ENCODE peak calls at places on chromosome 14, in five cellular contexts. W is MM.1S; F is tibial artery; X is CD8-positive, alpha-beta T cell; K is A549. Q is an unnamed sample.
A peak's percentile ranks its signal among the peaks of the same experiment; 100 is the strongest.

GRCh38 chr14:55221186-55221585 is 29.8 kb upstream of the DLGAP5 start:
- DNase-seq in F (no peak), K (no peak), W (no peak), X (no peak), Q (peak; percentile 79)

GRCh38 chr14:66635435-66635834 is 127.5 kb downstream of the GPHN start:
- DNase-seq in K (no peak), X (no peak), W (no peak), F (no peak), Q (no peak)

GRCh38 chr14:97458302-97459137 is 661.3 kb downstream of the VRK1 start:
- DNase-seq in X (peak; percentile 70), F (peak; percentile 25), W (no peak), K (no peak), Q (no peak)

GRCh38 chr14:85293820-85294219 is 236.1 kb upstream of the FLRT2 start:
- DNase-seq in F (no peak), X (no peak), W (no peak), K (no peak), Q (no peak)

GRCh38 chr14:69049675-69050074 is 70.6 kb upstream of the ACTN1 start:
- DNase-seq in X (no peak), K (no peak), F (peak; percentile 70), W (no peak), Q (peak; percentile 95)

GRCh38 chr14:102645746-102646440 is 53.4 kb downstream of the RCOR1 start:
- DNase-seq in X (no peak), K (no peak), W (no peak), F (no peak), Q (peak; percentile 24)

GRCh38 chr14:74933925-74934435 is 10.9 kb upstream of the RPS6KL1 start:
- DNase-seq in F (no peak), X (no peak), W (no peak), K (no peak), Q (no peak)

GRCh38 chr14:79825046-79825521 is 386.2 kb downstream of the DIO2 start:
- DNase-seq in X (no peak), K (no peak), W (no peak), F (peak; percentile 24), Q (peak; percentile 74)

GRCh38 chr14:92850492-92850891 is 56.4 kb downstream of the GOLGA5 start:
- DNase-seq in K (no peak), F (no peak), W (peak; percentile 41), X (no peak), Q (no peak)

GRCh38 chr14:22587247-22587646 is 1.8 kb downstream of the DAD1 start:
- DNase-seq in K (no peak), F (no peak), W (no peak), X (no peak), Q (no peak)

GRCh38 chr14:97477353-97477752 is 680.2 kb downstream of the VRK1 start:
- DNase-seq in F (no peak), W (no peak), K (no peak), X (no peak), Q (no peak)

GRCh38 chr14:84864582-84865271 is 665.2 kb upstream of the FLRT2 start:
- DNase-seq in F (no peak), W (no peak), X (no peak), K (no peak), Q (no peak)

GRCh38 chr14:103391048-103391447 is 5.8 kb downstream of the MARK3 start:
- DNase-seq in K (peak; percentile 41), X (peak; percentile 36), F (no peak), W (peak; percentile 25), Q (peak; percentile 92)

DNA sequence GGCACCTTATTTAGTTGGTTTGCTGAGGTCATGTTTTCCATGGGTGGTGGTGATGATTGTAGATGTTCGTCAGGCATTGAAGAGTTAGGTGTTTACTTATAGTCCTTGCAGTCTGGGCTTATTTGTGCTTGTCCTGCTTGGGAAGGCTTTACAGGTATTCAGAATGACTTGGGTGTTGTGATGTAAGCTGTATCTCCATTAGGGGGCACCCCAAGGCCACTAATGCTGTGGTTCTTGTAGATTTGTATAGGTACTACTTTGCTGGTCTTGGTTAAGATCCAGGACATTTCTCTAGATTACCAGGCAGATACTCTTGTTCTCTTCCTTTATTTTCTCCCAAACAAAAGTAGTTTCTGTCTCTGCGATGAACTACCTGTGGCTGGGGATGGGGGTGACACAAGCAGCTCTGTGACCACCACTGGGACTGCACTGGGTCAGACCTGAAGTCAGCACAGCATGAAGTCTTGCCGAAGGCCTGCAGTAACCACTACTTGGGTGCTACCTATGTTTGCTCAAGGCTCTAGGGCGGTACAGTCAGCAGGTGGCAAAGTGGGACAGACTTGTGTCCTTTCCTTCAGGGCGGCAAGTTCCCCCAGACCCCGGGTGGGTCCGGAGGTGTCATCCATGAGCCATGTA is 35.8 kb upstream of the FBXO33 start:
- DNase-seq in X (no peak), F (no peak), K (no peak), W (peak; percentile 28), Q (peak; percentile 39)
- TF ChIP-seq CTCF in X (no peak), F (no peak), K (peak; percentile 34), W (peak; percentile 47), Q (peak; percentile 50)

DNA sequence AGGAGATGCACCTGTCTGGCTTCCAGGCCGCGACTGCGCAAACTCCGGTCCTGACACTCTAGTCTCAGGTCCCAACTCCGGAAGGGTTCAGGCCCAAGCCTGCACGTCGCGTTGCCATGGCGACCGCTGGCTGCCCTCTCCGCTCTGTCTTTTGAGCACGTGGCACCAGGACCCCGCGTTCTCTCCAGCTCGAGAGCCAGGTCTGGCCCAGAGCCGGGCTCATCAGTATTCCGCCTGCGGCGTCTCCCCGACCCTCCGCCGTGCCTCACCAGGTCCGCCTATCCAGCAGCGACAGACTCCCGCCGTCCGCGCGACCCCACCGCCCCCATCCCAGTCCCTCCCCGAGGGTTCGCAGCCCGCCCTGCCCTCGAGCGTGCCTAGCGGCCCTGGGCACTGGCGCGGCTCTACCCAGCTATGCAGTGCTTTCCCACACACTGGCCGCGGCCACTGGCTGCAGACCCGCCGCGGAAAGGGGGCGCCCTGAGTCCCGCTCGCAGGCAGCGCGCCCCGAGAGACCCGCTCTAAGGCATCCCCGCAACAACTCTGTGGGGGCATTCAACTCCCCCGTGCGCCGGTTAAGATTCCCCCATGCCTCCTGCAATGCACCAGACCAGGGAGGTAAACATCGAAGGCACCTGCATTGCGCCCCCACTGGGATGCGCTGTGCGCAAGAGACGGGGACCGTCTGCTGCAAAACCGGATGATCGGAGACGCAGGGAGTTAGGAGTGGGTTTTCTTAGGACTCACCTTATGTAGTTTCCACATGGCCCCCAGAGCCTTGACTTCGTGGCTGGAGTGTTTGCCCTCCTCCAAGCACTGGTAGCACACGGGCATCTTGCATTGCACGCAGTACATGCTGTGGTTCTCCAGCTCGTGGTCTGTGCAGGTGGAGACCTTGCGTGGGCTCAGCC is 1.3 kb downstream of the TRIM9 start:
- DNase-seq in X (no peak), F (no peak), K (peak; percentile 76), W (no peak), Q (peak; percentile 5)
- H3K4me3 ChIP-seq in X (peak overlapping the region; percentile 72), F (peak overlapping the region; percentile 65), K (peak overlapping the region; percentile 76), W (peak overlapping the region; percentile 72), Q (no peak overlapping the region)

GRCh38 chr14:57389646-57390036 is 745 bp upstream of the NAA30 start:
- DNase-seq in F (no peak), W (no peak), K (no peak), X (no peak), Q (no peak)

GRCh38 chr14:57388072-57388471 is 2.3 kb upstream of the NAA30 start:
- DNase-seq in F (no peak), K (no peak), W (no peak), X (no peak), Q (peak; percentile 29)

GRCh38 chr14:57391609-57392195 is 1.3 kb downstream of the NAA30 start:
- DNase-seq in F (no peak), W (no peak), K (no peak), X (no peak), Q (no peak)

GRCh38 chr14:57390806-57391562 is 598 bp downstream of the NAA30 start:
- DNase-seq in K (peak; percentile 14), X (peak; percentile 9), W (peak; percentile 11), F (peak; percentile 36), Q (peak; percentile 34)

GRCh38 chr14:57390037-57390805 is at the start of gene NAA30:
- DNase-seq in W (peak; percentile 88), X (peak; percentile 88), F (peak; percentile 95), K (peak; percentile 81), Q (peak; percentile 96)
- TF ChIP-seq CTCF in W (no peak), X (no peak), F (no peak), K (no peak), Q (no peak)

DNA sequence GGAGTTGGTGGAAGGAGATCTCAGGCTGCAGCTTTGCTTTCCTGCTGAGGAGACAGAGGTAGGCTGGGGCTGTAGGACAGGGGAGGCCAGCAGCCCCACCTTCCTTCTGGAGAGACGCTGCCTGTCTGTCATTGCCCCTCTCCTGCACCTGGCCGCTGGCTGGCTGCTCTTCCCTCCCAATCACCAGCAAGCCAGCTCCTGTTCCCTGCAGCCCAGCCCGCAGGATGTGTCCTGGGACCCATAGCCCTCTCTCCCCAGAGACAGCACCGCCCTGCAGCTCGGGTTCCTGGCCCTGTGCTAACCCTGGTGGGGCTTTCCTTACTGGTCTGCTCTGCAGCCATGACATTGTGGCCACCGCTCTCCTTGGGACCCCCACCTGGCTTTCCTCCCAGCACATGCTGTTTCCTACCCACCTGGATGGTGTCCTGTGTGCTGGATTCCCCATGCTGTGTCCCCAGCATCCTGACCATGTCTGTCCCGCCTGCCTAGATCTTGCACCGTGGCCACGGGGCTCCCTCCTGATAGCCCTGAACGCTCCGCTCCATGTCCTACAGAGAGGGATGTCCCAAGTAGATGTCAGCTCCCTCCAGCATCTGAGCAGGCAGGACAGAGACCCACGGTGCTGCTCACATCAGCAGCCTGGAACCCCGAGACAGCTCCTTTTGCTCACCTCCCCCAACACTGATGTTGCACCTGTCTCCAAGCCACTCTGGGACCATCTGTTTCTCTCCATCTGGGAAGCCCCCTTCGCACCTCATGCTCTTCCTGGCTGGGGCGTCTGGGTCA is 1.2 kb upstream of the MTA1 start:
- DNase-seq in K (no peak), F (no peak), W (no peak), X (no peak), Q (no peak)
- H3K4me3 ChIP-seq in K (peak overlapping the region; percentile 97), F (peak overlapping the region; percentile 69), W (no peak overlapping the region), X (no peak overlapping the region), Q (no peak overlapping the region)

GRCh38 chr14:25411933-25412757 is 362.2 kb upstream of the STXBP6 start:
- DNase-seq in W (peak; percentile 10), K (no peak), X (no peak), F (no peak), Q (peak; percentile 18)

DNA sequence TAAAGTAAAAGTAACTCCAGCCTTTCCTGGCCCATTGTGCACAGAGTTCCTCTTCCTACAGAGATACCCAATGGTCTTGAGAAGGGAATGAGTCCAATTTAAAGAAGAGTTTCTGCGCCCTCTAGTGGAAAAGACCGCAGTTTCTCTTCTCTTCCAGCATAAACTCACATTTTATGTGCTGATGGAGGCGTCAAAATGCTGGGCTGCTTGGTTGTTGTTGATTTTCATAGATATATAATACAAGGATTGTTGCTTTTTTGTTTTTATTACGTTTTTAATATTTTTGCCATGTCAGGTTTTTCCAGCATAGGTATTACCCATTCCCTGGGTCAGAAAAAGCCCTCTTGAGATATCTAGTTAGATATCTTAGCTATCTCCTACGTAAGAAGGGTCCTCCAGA is 356.9 kb upstream of the STXBP6 start:
- DNase-seq in F (no peak), X (no peak), K (no peak), W (peak; percentile 44), Q (peak; percentile 33)
- TF ChIP-seq CTCF in F (no peak), X (no peak), K (peak; percentile 13), W (peak; percentile 43), Q (no peak)

GRCh38 chr14:24364841-24365240 is 3.1 kb upstream of the NFATC4 start:
- DNase-seq in X (no peak), K (no peak), F (no peak), W (no peak), Q (no peak)
- H3K4me3 ChIP-seq in X (no peak overlapping the region), K (no peak overlapping the region), F (no peak overlapping the region), W (no peak overlapping the region), Q (no peak overlapping the region)

Q was measured in cardiac fibroblast.